ENCODE peak calls at places on chromosomes 3 and 15, in eight cellular contexts. D is HCEC 1CT, J is cardiac fibroblast, I is ACHN, P is brain microvascular endothelial cell, S is iPS-NIHi11, O is bronchial epithelial cell, M is H9. W is an unnamed sample.
A peak's percentile ranks its signal among the peaks of the same experiment; 100 is the strongest.

GRCh38 chr3:10263549-10264363 is 15.5 kb downstream of the TATDN2 start:
- DNase-seq in D (peak; percentile 23), J (peak; percentile 62), I (peak; percentile 32), P (peak; percentile 65), S (peak; percentile 93), O (peak; percentile 29), M (peak; percentile 85), W (no peak)

GRCh38 chr15:52183562-52184173 is 7.5 kb downstream of the GNB5 start:
- DNase-seq in D (peak; percentile 35), J (peak; percentile 54), I (no peak), P (peak; percentile 40), S (peak; percentile 34), O (peak; percentile 38), M (no peak), W (no peak)

GRCh38 chr15:89926158-89926557 is 13.4 kb upstream of the ARPIN start:
- DNase-seq in D (no peak), J (peak; percentile 6), I (no peak), P (no peak), S (no peak), O (no peak), M (no peak), W (no peak)

GRCh38 chr3:71063768-71064287 is 519.7 kb downstream of the FOXP1 start:
- DNase-seq in D (peak; percentile 52), J (no peak), I (peak; percentile 22), P (peak; percentile 36), S (no peak), O (peak; percentile 64), M (no peak), W (no peak)

GRCh38 chr3:129211772-129212171 is 28.1 kb upstream of the CNBP start:
- DNase-seq in D (peak; percentile 70), J (peak; percentile 87), I (peak; percentile 87), P (peak; percentile 53), S (peak; percentile 44), O (peak; percentile 99), M (peak; percentile 30), W (peak; percentile 34)

GRCh38 chr15:99721104-99721778 is 12.0 kb downstream of the LYSMD4 start:
- DNase-seq in D (no peak), J (no peak), I (no peak), P (no peak), S (no peak), O (no peak), M (no peak), W (no peak)

GRCh38 chr15:45319472-45320214 is 58.7 kb downstream of the GATM start:
- DNase-seq in D (no peak), J (no peak), I (no peak), P (no peak), S (no peak), O (no peak), M (no peak), W (no peak)

GRCh38 chr15:83498801-83499200 is 51.7 kb downstream of the SH3GL3 start:
- DNase-seq in D (no peak), J (no peak), I (no peak), P (no peak), S (peak; percentile 42), O (no peak), M (peak; percentile 55), W (no peak)

GRCh38 chr3:173913985-173914421 is 516.5 kb downstream of the NLGN1 start:
- DNase-seq in D (no peak), J (no peak), I (no peak), P (no peak), S (peak; percentile 28), O (no peak), M (no peak), W (no peak)

GRCh38 chr3:52453496-52454234 is at the start of gene TNNC1:
- DNase-seq in D (no peak), J (no peak), I (no peak), P (no peak), S (peak; percentile 79), O (no peak), M (peak; percentile 75), W (no peak)

GRCh38 chr15:68380456-68380855 is 51.5 kb downstream of the ITGA11 start:
- DNase-seq in D (no peak), J (no peak), I (no peak), P (no peak), S (no peak), O (no peak), M (peak; percentile 14), W (no peak)

GRCh38 chr15:97504031-97504430 is 456.5 kb upstream of the ARRDC4 start:
- DNase-seq in D (peak; percentile 89), J (peak; percentile 91), I (peak; percentile 15), P (peak; percentile 93), S (no peak), O (peak; percentile 88), M (no peak), W (peak; percentile 71)

GRCh38 chr3:173652093-173652492 is 254.5 kb downstream of the NLGN1 start:
- DNase-seq in D (no peak), J (no peak), I (no peak), P (no peak), S (no peak), O (no peak), M (no peak), W (no peak)

GRCh38 chr3:28948685-28949084 is 332.2 kb upstream of the RBMS3 start:
- DNase-seq in D (no peak), J (peak; percentile 45), I (no peak), P (no peak), S (no peak), O (no peak), M (no peak), W (no peak)

GRCh38 chr3:179189764-179190163 is 41.6 kb downstream of the PIK3CA start:
- DNase-seq in D (peak; percentile 80), J (peak; percentile 86), I (no peak), P (peak; percentile 41), S (no peak), O (no peak), M (no peak), W (peak; percentile 43)

GRCh38 chr15:88636039-88636438 is 2.8 kb upstream of the ISG20 start:
- DNase-seq in D (no peak), J (no peak), I (no peak), P (no peak), S (no peak), O (peak; percentile 84), M (peak; percentile 86), W (no peak)

GRCh38 chr3:168090306-168091085 is 5.2 kb downstream of the GOLIM4 start:
- DNase-seq in D (no peak), J (no peak), I (no peak), P (no peak), S (no peak), O (no peak), M (no peak), W (no peak)

GRCh38 chr15:65836665-65837064 is 32.6 kb upstream of the RAB11A start:
- DNase-seq in D (no peak), J (no peak), I (no peak), P (no peak), S (peak; percentile 14), O (no peak), M (peak; percentile 62), W (no peak)

GRCh38 chr3:39065197-39065596 is 13.4 kb downstream of the WDR48 start:
- DNase-seq in D (peak; percentile 31), J (peak; percentile 34), I (peak; percentile 61), P (peak; percentile 62), S (peak; percentile 68), O (peak; percentile 52), M (peak; percentile 63), W (peak; percentile 34)

GRCh38 chr15:74505837-74506514 is 35.0 kb upstream of the ARID3B start:
- DNase-seq in D (peak; percentile 42), J (peak; percentile 13), I (no peak), P (no peak), S (no peak), O (peak; percentile 64), M (no peak), W (no peak)

GRCh38 chr3:106032479-106032878 is 163.7 kb upstream of the CBLB start:
- DNase-seq in D (no peak), J (no peak), I (no peak), P (no peak), S (no peak), O (no peak), M (no peak), W (no peak)

GRCh38 chr3:186722457-186722856 is 5.3 kb downstream of the KNG1 start:
- DNase-seq in D (peak; percentile 21), J (peak; percentile 21), I (peak; percentile 11), P (no peak), S (peak; percentile 57), O (peak; percentile 30), M (peak; percentile 65), W (no peak)

GRCh38 chr3:114554716-114555115 is 260.9 kb downstream of the TIGIT start:
- DNase-seq in D (peak; percentile 64), J (peak; percentile 29), I (no peak), P (no peak), S (no peak), O (peak; percentile 33), M (no peak), W (no peak)

GRCh38 chr3:71803248-71803647 is 18.3 kb upstream of the PROK2 start:
- DNase-seq in D (no peak), J (no peak), I (no peak), P (no peak), S (peak; percentile 7), O (no peak), M (no peak), W (no peak)

GRCh38 chr15:77544162-77544561 is 88.5 kb downstream of the LINGO1 start:
- DNase-seq in D (no peak), J (no peak), I (no peak), P (no peak), S (no peak), O (no peak), M (no peak), W (no peak)

GRCh38 chr3:170049146-170050000 is 11.6 kb downstream of the GPR160 start:
- DNase-seq in D (peak; percentile 21), J (peak; percentile 20), I (peak; percentile 86), P (peak; percentile 42), S (no peak), O (peak; percentile 35), M (no peak), W (no peak)

GRCh38 chr3:118110196-118110595 is 924.5 kb downstream of the IGSF11 start:
- DNase-seq in D (no peak), J (no peak), I (no peak), P (no peak), S (no peak), O (peak; percentile 54), M (no peak), W (no peak)

GRCh38 chr3:194030372-194030771 is 105.6 kb upstream of the HES1 start:
- DNase-seq in D (no peak), J (no peak), I (no peak), P (no peak), S (no peak), O (peak; percentile 58), M (no peak), W (no peak)

GRCh38 chr3:94811836-94812235 is 749.0 kb downstream of the NSUN3 start:
- DNase-seq in D (no peak), J (no peak), I (no peak), P (no peak), S (peak; percentile 10), O (no peak), M (no peak), W (no peak)

GRCh38 chr3:194872669-194872977 is 186.9 kb downstream of the FAM43A start:
- DNase-seq in D (peak; percentile 82), J (peak; percentile 35), I (no peak), P (no peak), S (no peak), O (peak; percentile 79), M (peak; percentile 47), W (no peak)

GRCh38 chr15:60441323-60441722 is 37.6 kb downstream of the ICE2 start:
- DNase-seq in D (no peak), J (no peak), I (no peak), P (no peak), S (no peak), O (no peak), M (no peak), W (no peak)

GRCh38 chr3:11328196-11328945 is 56.2 kb downstream of the ATG7 start:
- DNase-seq in D (no peak), J (no peak), I (no peak), P (no peak), S (no peak), O (no peak), M (no peak), W (no peak)

GRCh38 chr3:78736863-78737262 is 1030.9 kb downstream of the ROBO1 start:
- DNase-seq in D (peak; percentile 43), J (peak; percentile 51), I (no peak), P (no peak), S (no peak), O (peak; percentile 85), M (no peak), W (no peak)

GRCh38 chr3:5186854-5187151 is 704 bp upstream of the EDEM1 start:
- DNase-seq in D (peak; percentile 17), J (peak; percentile 57), I (peak; percentile 40), P (no peak), S (no peak), O (peak; percentile 50), M (no peak), W (no peak)